ENCODE peak calls at places on chromosome 1, in five cellular contexts. K is A549, V is heart right ventricle, B is choroid plexus epithelial cell, O is ureter. S is an unnamed sample.

GRCh38 chr1:198220428-198220827 is 63.6 kb downstream of the NEK7 start:
- DNase-seq in K (no peak), B (peak), O (no peak), V (no peak), S (no peak)

GRCh38 chr1:21117159-21117953 is 59.3 kb downstream of the EIF4G3 start:
- DNase-seq in K (no peak), V (no peak), B (no peak), O (no peak), S (no peak)

GRCh38 chr1:232990176-232990723 is 39.8 kb downstream of the NTPCR start:
- DNase-seq in V (no peak), O (no peak), K (no peak), B (no peak), S (no peak)

GRCh38 chr1:201565024-201565730 is 26.2 kb downstream of the NAV1 start:
- DNase-seq in O (no peak), B (no peak), K (no peak), V (peak), S (no peak)

GRCh38 chr1:203586495-203586894 is 40.1 kb upstream of the ATP2B4 start:
- DNase-seq in V (no peak), B (no peak), K (no peak), O (no peak), S (no peak)

GRCh38 chr1:53551428-53551995 is 92.3 kb downstream of the DMRTB1 start:
- DNase-seq in K (no peak), O (no peak), V (no peak), B (no peak), S (no peak)

GRCh38 chr1:214989341-214989740 is 93.2 kb upstream of the KCNK2 start:
- DNase-seq in K (no peak), B (peak), V (no peak), O (no peak), S (no peak)

GRCh38 chr1:161805399-161806197 is 39.5 kb downstream of the ATF6 start:
- DNase-seq in V (no peak), O (no peak), B (peak), K (no peak), S (no peak)

GRCh38 chr1:20446796-20447195 is 39.2 kb downstream of the CAMK2N1 start:
- DNase-seq in V (no peak), O (no peak), K (no peak), B (no peak), S (no peak)

GRCh38 chr1:101846820-101847219 is 149.9 kb downstream of the OLFM3 start:
- DNase-seq in B (no peak), V (no peak), O (no peak), K (no peak), S (peak)

S was measured in hepatocyte.